ENCODE peak calls at places on chromosome 3, in five cellular contexts. X, U, Z, F and J are unnamed samples.

GRCh38 chr3:33884204-33884561 is 85.8 kb downstream of the PDCD6IP start:
- DNase-seq in X (no peak), U (peak; percentile 32), Z (no peak), F (no peak), J (peak; percentile 13)

GRCh38 chr3:196989721-196990262 is 21.2 kb upstream of the PIGZ start:
- DNase-seq in X (peak; percentile 66), U (no peak), Z (no peak), F (peak; percentile 89), J (no peak)

GRCh38 chr3:53194218-53195065 is 33.4 kb downstream of the PRKCD start:
- DNase-seq in X (no peak), U (peak; percentile 63), Z (no peak), F (no peak), J (no peak)

GRCh38 chr3:150610785-150611184 is 7.7 kb downstream of the SELENOT start:
- DNase-seq in X (peak; percentile 37), U (no peak), Z (no peak), F (no peak), J (no peak)

GRCh38 chr3:197317250-197317963 is 19.0 kb upstream of the DLG1 start:
- DNase-seq in X (no peak), U (peak; percentile 86), Z (no peak), F (no peak), J (no peak)

GRCh38 chr3:51750878-51751277 is 28.2 kb downstream of the IQCF6 start:
- DNase-seq in X (no peak), U (no peak), Z (no peak), F (no peak), J (no peak)

GRCh38 chr3:103195201-103195600 is 760.4 kb downstream of the ZPLD1 start:
- DNase-seq in X (no peak), U (no peak), Z (no peak), F (no peak), J (no peak)

GRCh38 chr3:166809520-166809919 is 570.6 kb downstream of the ZBBX start:
- DNase-seq in X (no peak), U (peak; percentile 56), Z (no peak), F (no peak), J (no peak)

GRCh38 chr3:138974467-138974866 is 27.4 kb downstream of the FOXL2NB start:
- DNase-seq in X (no peak), U (no peak), Z (no peak), F (no peak), J (no peak)